ENCODE peak calls at places on chromosome 9, in ten cellular contexts. Z is suprapubic skin; H is AG10803; Y is NCI-H446 treated with DMSO at 0.1 percent for 48 hours; L is activated CD4-positive, CD25-positive, alpha-beta regulatory T cell treated with anti-CD3 and anti-CD28 coated beads, Interleukin-2, amount 50 U/mL, for 72 hours; M is foreskin fibroblast; O is SK-N-SH; I is activated CD8-positive, alpha-beta memory T cell treated with anti-CD3 and anti-CD28 coated beads for 48 hours; P is stimulated activated CD4-positive, alpha-beta T cell treated with anti-CD3 and anti-CD28 coated beads, Interleukin-15, amount 100 ng/mL, for 24 hours; A is NCI-H1092. B is an unnamed sample.

GRCh38 chr9:13688223-13688989 is 408.9 kb upstream of the MPDZ start:
- DNase-seq in Z (no peak), H (no peak), Y (peak), L (no peak), M (no peak), O (no peak), I (no peak), P (no peak), A (no peak), B (no peak)

GRCh38 chr9:133406039-133406438 is 11.8 kb downstream of the REXO4 start:
- DNase-seq in Z (no peak), H (no peak), Y (no peak), L (no peak), M (no peak), O (no peak), I (no peak), P (no peak), A (no peak), B (no peak)

GRCh38 chr9:77521091-77521490 is 127.0 kb downstream of the GNA14 start:
- DNase-seq in Z (no peak), H (no peak), Y (no peak), L (no peak), M (no peak), O (no peak), I (no peak), P (no peak), A (no peak), B (no peak)

GRCh38 chr9:15584383-15584782 is 31.5 kb downstream of the CCDC171 start:
- DNase-seq in Z (no peak), H (no peak), Y (no peak), L (no peak), M (no peak), O (no peak), I (no peak), P (no peak), A (no peak), B (no peak)

GRCh38 chr9:16414451-16414850 is 456.0 kb downstream of the BNC2 start:
- DNase-seq in Z (no peak), H (no peak), Y (no peak), L (no peak), M (no peak), O (no peak), I (no peak), P (no peak), A (no peak), B (no peak)

GRCh38 chr9:69140123-69140741 is 33.8 kb upstream of the TJP2 start:
- DNase-seq in Z (no peak), H (no peak), Y (no peak), L (no peak), M (no peak), O (no peak), I (no peak), P (no peak), A (no peak), B (no peak)

GRCh38 chr9:96868709-96869108 is 14.4 kb upstream of the ZNF782 start:
- DNase-seq in Z (no peak), H (no peak), Y (no peak), L (no peak), M (no peak), O (no peak), I (no peak), P (no peak), A (no peak), B (no peak)

GRCh38 chr9:37337301-37337905 is 85.1 kb upstream of the GRHPR start:
- DNase-seq in Z (no peak), H (no peak), Y (no peak), L (no peak), M (no peak), O (peak), I (no peak), P (no peak), A (peak), B (no peak)

GRCh38 chr9:113373676-113374392 is 3.0 kb downstream of the HDHD3 start:
- DNase-seq in Z (no peak), H (no peak), Y (no peak), L (no peak), M (no peak), O (no peak), I (no peak), P (no peak), A (no peak), B (no peak)

GRCh38 chr9:110650261-110650660 is 18.3 kb upstream of the MUSK start:
- DNase-seq in Z (peak), H (peak), Y (no peak), L (no peak), M (peak), O (no peak), I (no peak), P (no peak), A (no peak), B (no peak)

GRCh38 chr9:693460-694390 is 147.8 kb upstream of the DMRT1 start:
- DNase-seq in Z (no peak), H (peak), Y (no peak), L (no peak), M (peak), O (no peak), I (no peak), P (no peak), A (no peak), B (no peak)

GRCh38 chr9:126860757-126861466 is 473 bp downstream of the ZBTB34 start:
- DNase-seq in Z (no peak), H (no peak), Y (no peak), L (peak), M (no peak), O (peak), I (no peak), P (peak), A (no peak), B (no peak)

GRCh38 chr9:36164361-36164760 is 4.8 kb upstream of the CCIN start:
- DNase-seq in Z (no peak), H (no peak), Y (no peak), L (no peak), M (no peak), O (no peak), I (no peak), P (no peak), A (no peak), B (no peak)

GRCh38 chr9:77981332-77981731 is 50.3 kb downstream of the GNAQ start:
- DNase-seq in Z (no peak), H (no peak), Y (no peak), L (no peak), M (peak), O (no peak), I (no peak), P (no peak), A (no peak), B (no peak)

GRCh38 chr9:137428841-137429545 is 5.8 kb downstream of the NOXA1 start:
- DNase-seq in Z (peak), H (no peak), Y (no peak), L (no peak), M (no peak), O (no peak), I (no peak), P (no peak), A (no peak), B (no peak)

GRCh38 chr9:131735238-131736181 is 4.4 kb downstream of the RAPGEF1 start:
- DNase-seq in Z (no peak), H (no peak), Y (no peak), L (no peak), M (no peak), O (no peak), I (no peak), P (no peak), A (no peak), B (no peak)

GRCh38 chr9:76603448-76603895 is 144.5 kb downstream of the GCNT1 start:
- DNase-seq in Z (no peak), H (peak), Y (peak), L (no peak), M (peak), O (no peak), I (no peak), P (no peak), A (no peak), B (no peak)

GRCh38 chr9:125428515-125429467 is 167.2 kb downstream of the GAPVD1 start:
- DNase-seq in Z (no peak), H (peak), Y (no peak), L (no peak), M (no peak), O (peak), I (no peak), P (no peak), A (no peak), B (no peak)

GRCh38 chr9:136342191-136343120 is 15.1 kb downstream of the GPSM1 start:
- DNase-seq in Z (no peak), H (peak), Y (no peak), L (peak), M (peak), O (peak), I (peak), P (peak), A (no peak), B (no peak)

GRCh38 chr9:15253197-15253596 is 53.8 kb downstream of the TTC39B start:
- DNase-seq in Z (no peak), H (peak), Y (no peak), L (no peak), M (no peak), O (no peak), I (no peak), P (no peak), A (no peak), B (no peak)

GRCh38 chr9:123401879-123402513 is 46.0 kb downstream of the CRB2 start:
- DNase-seq in Z (no peak), H (peak), Y (peak), L (no peak), M (peak), O (peak), I (no peak), P (peak), A (no peak), B (no peak)

GRCh38 chr9:15205632-15206243 is 101.3 kb downstream of the TTC39B start:
- DNase-seq in Z (no peak), H (no peak), Y (no peak), L (no peak), M (peak), O (no peak), I (no peak), P (no peak), A (no peak), B (no peak)

GRCh38 chr9:100432736-100433135 is 5.8 kb downstream of the MSANTD3 start:
- DNase-seq in Z (no peak), H (no peak), Y (no peak), L (no peak), M (no peak), O (no peak), I (no peak), P (no peak), A (no peak), B (no peak)

GRCh38 chr9:87497604-87498045 is at the start of gene DAPK1:
- DNase-seq in Z (no peak), H (no peak), Y (no peak), L (no peak), M (no peak), O (peak), I (no peak), P (peak), A (peak), B (no peak)

GRCh38 chr9:5787220-5787619 is 45.7 kb downstream of the ERMP1 start:
- DNase-seq in Z (no peak), H (no peak), Y (no peak), L (no peak), M (no peak), O (no peak), I (no peak), P (no peak), A (no peak), B (no peak)

GRCh38 chr9:136605966-136606365 is 56.8 kb upstream of the EGFL7 start:
- DNase-seq in Z (no peak), H (no peak), Y (no peak), L (no peak), M (no peak), O (no peak), I (no peak), P (no peak), A (no peak), B (no peak)

GRCh38 chr9:21443849-21444625 is 3.8 kb downstream of the IFNA1 start:
- DNase-seq in Z (no peak), H (no peak), Y (no peak), L (no peak), M (no peak), O (no peak), I (no peak), P (no peak), A (no peak), B (no peak)

GRCh38 chr9:84327184-84327583 is 13.4 kb downstream of the SLC28A3 start:
- DNase-seq in Z (no peak), H (no peak), Y (no peak), L (no peak), M (no peak), O (no peak), I (no peak), P (no peak), A (no peak), B (no peak)

GRCh38 chr9:133705576-133705975 is 32.6 kb downstream of the SARDH start:
- DNase-seq in Z (no peak), H (no peak), Y (no peak), L (peak), M (no peak), O (no peak), I (no peak), P (no peak), A (no peak), B (no peak)

GRCh38 chr9:128056887-128057723 is 10.0 kb downstream of the NAIF1 start:
- DNase-seq in Z (no peak), H (no peak), Y (no peak), L (no peak), M (no peak), O (no peak), I (no peak), P (no peak), A (peak), B (no peak)

GRCh38 chr9:18253950-18254349 is 220.0 kb upstream of the ADAMTSL1 start:
- DNase-seq in Z (no peak), H (no peak), Y (no peak), L (no peak), M (no peak), O (no peak), I (no peak), P (no peak), A (no peak), B (no peak)

GRCh38 chr9:96420468-96421219 is 2.5 kb upstream of the ZNF367 start:
- DNase-seq in Z (no peak), H (peak), Y (peak), L (no peak), M (peak), O (no peak), I (no peak), P (peak), A (no peak), B (no peak)

GRCh38 chr9:89455356-89455824 is 42.5 kb downstream of the SEMA4D start:
- DNase-seq in Z (no peak), H (no peak), Y (no peak), L (no peak), M (no peak), O (no peak), I (no peak), P (peak), A (no peak), B (no peak)

B was measured in NCI-H2081 treated with DMSO at 0.1 percent for 48 hours.